ENCODE peak calls at places on chromosomes 6 and 20, in nine cellular contexts. B is endothelial cell, P is endothelial cell of umbilical vein, M is adrenal gland, D is thyroid gland, U is progenitor cell of endocrine pancreas, I is pancreas, L is neural crest cell, A is SK-N-SH. W is an unnamed sample.

GRCh38 chr6:44221291-44221960 is 2.0 kb upstream of the SLC29A1 start:
- DNase-seq in A (peak), I (peak), L (peak), U (peak), D (peak), P (peak), M (peak), B (peak), W (peak)

GRCh38 chr6:96675617-96676016 is 112.7 kb downstream of the FHL5 start:
- DNase-seq in B (no peak), A (no peak), D (no peak), I (no peak), U (no peak), M (no peak), L (no peak), P (no peak), W (no peak)

GRCh38 chr6:90350689-90351554 is 54.3 kb upstream of the BACH2 start:
- DNase-seq in L (no peak), I (no peak), D (no peak), A (no peak), B (no peak), U (no peak), M (no peak), P (no peak), W (peak)

GRCh38 chr6:148967546-148967945 is 220.7 kb downstream of the UST start:
- DNase-seq in I (no peak), L (no peak), M (no peak), D (no peak), A (no peak), B (no peak), P (no peak), U (no peak), W (no peak)

GRCh38 chr20:7843613-7844012 is 96.6 kb downstream of the HAO1 start:
- DNase-seq in B (no peak), P (no peak), L (no peak), U (no peak), D (peak), A (no peak), I (no peak), M (no peak), W (no peak)

GRCh38 chr6:168326294-168327261 is 7.0 kb upstream of the DACT2 start:
- DNase-seq in P (peak), B (no peak), I (no peak), D (no peak), U (no peak), A (no peak), L (no peak), M (no peak), W (no peak)

GRCh38 chr20:38863024-38863851 is 57.7 kb downstream of the PPP1R16B start:
- DNase-seq in L (no peak), I (no peak), D (no peak), M (no peak), P (no peak), U (no peak), B (no peak), A (no peak), W (peak)

GRCh38 chr6:144279484-144280150 is 5.5 kb upstream of the UTRN start:
- DNase-seq in B (no peak), A (no peak), U (no peak), M (no peak), D (no peak), P (no peak), I (no peak), L (no peak), W (no peak)

GRCh38 chr6:25971187-25971811 is 8.7 kb downstream of the TRIM38 start:
- DNase-seq in L (no peak), P (peak), B (no peak), D (peak), I (no peak), A (no peak), U (no peak), M (peak), W (no peak)

GRCh38 chr20:45892049-45892816 is 1.1 kb downstream of the CTSA start:
- DNase-seq in P (peak), D (peak), A (peak), U (no peak), M (peak), B (no peak), L (no peak), I (no peak), W (no peak)
- TF ChIP-seq CTCF in P (peak), D (no peak), A (peak), U (no peak), M (peak), B (no peak), L (peak), I (no peak), W (no peak)

GRCh38 chr6:122372647-122373046 is 26.8 kb upstream of the HSF2 start:
- DNase-seq in A (no peak), B (no peak), U (no peak), L (no peak), M (no peak), I (no peak), D (no peak), P (no peak), W (no peak)
- TF ChIP-seq CTCF in A (peak), B (peak), U (peak), L (peak), M (no peak), I (no peak), D (peak), P (no peak), W (no peak)

GRCh38 chr6:150841697-150842096 is 23.8 kb upstream of the MTHFD1L start:
- DNase-seq in B (no peak), P (no peak), L (no peak), A (no peak), M (no peak), U (no peak), D (no peak), I (no peak), W (no peak)
- TF ChIP-seq CTCF in B (no peak), P (no peak), L (no peak), A (no peak), M (no peak), U (no peak), D (no peak), I (no peak), W (no peak)

DNA sequence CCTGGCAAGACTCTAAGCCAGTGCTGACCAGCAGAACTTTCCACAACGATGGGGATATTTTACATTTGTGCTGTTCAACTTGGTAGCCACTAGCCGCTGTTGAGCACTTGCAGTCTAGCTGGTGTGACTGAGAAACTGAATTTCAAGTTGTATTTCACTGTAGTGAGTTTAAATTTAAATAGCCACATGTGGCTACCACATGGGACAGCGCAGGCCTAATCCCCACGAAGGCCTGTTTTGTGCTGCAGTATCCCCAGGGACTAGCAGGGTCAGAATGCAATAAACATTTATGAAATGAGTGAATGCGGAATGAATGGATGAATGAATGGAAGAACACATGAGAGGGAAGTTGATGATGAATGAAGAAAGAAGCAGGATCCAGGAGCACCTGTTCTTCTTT is 115.8 kb downstream of the TRERF1 start:
- DNase-seq in P (no peak), I (no peak), U (no peak), A (no peak), B (no peak), D (no peak), M (no peak), L (no peak), W (no peak)
- TF ChIP-seq CTCF in P (no peak), I (no peak), U (no peak), A (no peak), B (no peak), D (no peak), M (no peak), L (no peak), W (no peak)

GRCh38 chr20:50484271-50484976 is 25.8 kb upstream of the PTPN1 start:
- DNase-seq in A (no peak), I (no peak), U (no peak), L (no peak), D (no peak), M (no peak), B (no peak), P (no peak), W (no peak)
- TF ChIP-seq CTCF in A (no peak), I (no peak), U (no peak), L (no peak), D (no peak), M (no peak), B (no peak), P (no peak), W (no peak)

GRCh38 chr6:106512048-106512957 is 117.0 kb downstream of the RTN4IP1 start:
- DNase-seq in I (peak), U (peak), B (peak), L (peak), D (peak), M (peak), P (peak), A (peak), W (peak)
- TF ChIP-seq CTCF in I (no peak), U (peak), B (peak), L (no peak), D (no peak), M (no peak), P (no peak), A (peak), W (no peak)

DNA sequence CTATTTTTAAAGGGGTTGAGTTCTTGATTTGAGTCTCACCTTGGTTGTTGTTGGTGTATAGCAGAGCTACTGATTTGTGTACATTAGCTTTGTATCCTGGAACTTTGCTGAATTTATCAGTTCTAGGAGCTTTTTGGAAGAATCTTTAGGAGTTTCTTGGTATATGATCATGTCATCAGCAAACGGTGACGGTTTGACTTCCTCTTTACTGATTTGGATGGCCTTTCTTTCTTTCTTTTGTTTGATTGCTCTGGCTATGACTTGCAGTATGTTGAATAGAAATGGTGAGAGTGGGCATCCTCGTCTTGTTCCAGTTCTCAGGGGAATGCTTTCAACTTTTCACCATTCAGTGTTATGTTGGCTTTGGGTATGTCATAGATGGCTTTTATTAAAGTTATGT is 64.0 kb downstream of the CDYL start:
- DNase-seq in M (no peak), L (no peak), B (no peak), D (no peak), A (no peak), U (no peak), I (no peak), P (no peak), W (no peak)
- TF ChIP-seq CTCF in M (no peak), L (no peak), B (no peak), D (no peak), A (no peak), U (no peak), I (no peak), P (no peak), W (no peak)

DNA sequence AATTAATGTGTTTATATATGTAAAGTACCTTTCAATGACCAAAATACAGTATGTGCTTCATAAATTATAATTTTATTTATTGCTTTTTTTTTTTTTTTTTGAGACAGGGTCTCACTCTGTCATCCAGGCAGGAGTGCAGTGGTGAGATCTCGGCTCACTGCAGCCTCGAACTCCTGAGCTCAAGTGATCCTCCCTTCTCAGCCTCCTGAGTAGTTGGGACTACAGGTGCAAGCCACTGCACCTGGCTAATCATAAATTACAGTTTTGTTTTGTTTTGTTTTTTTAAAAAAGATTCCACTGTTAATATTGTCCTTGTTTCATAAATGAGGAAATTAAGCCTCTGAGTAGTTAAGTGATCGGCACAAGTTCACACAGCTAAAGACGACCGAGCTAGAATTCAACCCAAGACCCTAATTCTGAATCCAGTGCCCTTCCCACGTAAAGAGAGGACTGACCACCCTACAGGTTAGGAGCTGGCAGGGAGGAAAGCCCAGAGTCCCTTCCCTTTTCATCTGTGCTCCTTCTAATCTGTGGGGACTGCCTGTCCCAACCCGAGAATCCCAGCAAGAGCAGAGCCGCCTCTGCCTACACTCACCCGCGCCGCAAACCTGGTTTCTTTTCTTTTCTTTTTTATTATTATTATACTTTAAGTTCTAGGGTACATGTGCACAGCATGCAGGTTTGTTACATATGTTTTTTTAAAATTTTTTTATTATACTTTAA is 8.5 kb upstream of the GDF5 start:
- DNase-seq in L (no peak), I (no peak), B (no peak), M (no peak), P (peak), U (no peak), A (no peak), D (no peak), W (no peak)
- TF ChIP-seq CTCF in L (no peak), I (no peak), B (no peak), M (no peak), P (no peak), U (no peak), A (no peak), D (no peak), W (no peak)

GRCh38 chr6:76861403-76861802 is 601.9 kb downstream of the HTR1B start:
- DNase-seq in A (peak), M (no peak), I (no peak), P (peak), L (no peak), D (no peak), U (no peak), B (peak), W (no peak)
- TF ChIP-seq CTCF in A (peak), M (no peak), I (no peak), P (peak), L (peak), D (no peak), U (peak), B (peak), W (no peak)